ENCODE peak calls at places on chromosomes 2 and 18, in six cellular contexts. One of them, this sample, is unnamed.

GRCh38 chr2:179898873-179899272 is 37.5 kb upstream of the ZNF385B start:
- DNase-seq in nephron progenitor cell: peak; percentile 38
- DNase-seq in testis: peak; percentile 45
- DNase-seq in brain microvascular endothelial cell: peak; percentile 39
- DNase-seq in B cell: no peak
- DNase-seq in GM06990: no peak
- DNase-seq in this sample: peak; percentile 16

GRCh38 chr2:180873219-180873618 is 107.2 kb upstream of the UBE2E3 start:
- DNase-seq in nephron progenitor cell: no peak
- DNase-seq in testis: no peak
- DNase-seq in brain microvascular endothelial cell: no peak
- DNase-seq in B cell: no peak
- DNase-seq in GM06990: no peak
- DNase-seq in this sample: no peak

GRCh38 chr2:85792783-85793441 is 39.1 kb downstream of the ATOH8 start:
- DNase-seq in nephron progenitor cell: no peak
- DNase-seq in testis: no peak
- DNase-seq in brain microvascular endothelial cell: peak; percentile 73
- DNase-seq in B cell: no peak
- DNase-seq in GM06990: no peak
- DNase-seq in this sample: no peak

GRCh38 chr2:38947241-38948239 is 57.9 kb downstream of the ARHGEF33 start:
- DNase-seq in nephron progenitor cell: peak; percentile 71
- DNase-seq in testis: peak; percentile 93
- DNase-seq in brain microvascular endothelial cell: peak; percentile 69
- DNase-seq in B cell: peak; percentile 69
- DNase-seq in GM06990: peak; percentile 15
- DNase-seq in this sample: peak; percentile 80

GRCh38 chr18:55748227-55748738 is 160.3 kb upstream of the TCF4 start:
- DNase-seq in nephron progenitor cell: no peak
- DNase-seq in testis: no peak
- DNase-seq in brain microvascular endothelial cell: no peak
- DNase-seq in B cell: no peak
- DNase-seq in GM06990: no peak
- DNase-seq in this sample: no peak

GRCh38 chr2:239574054-239574433 is 173.2 kb upstream of the HDAC4 start:
- DNase-seq in nephron progenitor cell: no peak
- DNase-seq in testis: no peak
- DNase-seq in brain microvascular endothelial cell: no peak
- DNase-seq in B cell: no peak
- DNase-seq in GM06990: no peak
- DNase-seq in this sample: no peak

GRCh38 chr2:138718405-138718804 is 61.8 kb downstream of the NXPH2 start:
- DNase-seq in nephron progenitor cell: no peak
- DNase-seq in testis: no peak
- DNase-seq in brain microvascular endothelial cell: no peak
- DNase-seq in B cell: no peak
- DNase-seq in GM06990: no peak
- DNase-seq in this sample: no peak

GRCh38 chr2:62292190-62292589 is 96.3 kb downstream of the B3GNT2 start:
- DNase-seq in nephron progenitor cell: no peak
- DNase-seq in testis: no peak
- DNase-seq in brain microvascular endothelial cell: no peak
- DNase-seq in B cell: no peak
- DNase-seq in GM06990: no peak
- DNase-seq in this sample: no peak

GRCh38 chr2:102664439-102665042 is 45.2 kb downstream of the SLC9A2 start:
- DNase-seq in nephron progenitor cell: no peak
- DNase-seq in testis: no peak
- DNase-seq in brain microvascular endothelial cell: peak; percentile 33
- DNase-seq in B cell: no peak
- DNase-seq in GM06990: peak; percentile 49
- DNase-seq in this sample: peak; percentile 28

GRCh38 chr2:161312996-161313395 is 4.8 kb downstream of the PSMD14 start:
- DNase-seq in nephron progenitor cell: no peak
- DNase-seq in testis: no peak
- DNase-seq in brain microvascular endothelial cell: no peak
- DNase-seq in B cell: no peak
- DNase-seq in GM06990: no peak
- DNase-seq in this sample: no peak

GRCh38 chr2:42124051-42124813 is 44.9 kb upstream of the EML4 start:
- DNase-seq in nephron progenitor cell: no peak
- DNase-seq in testis: no peak
- DNase-seq in brain microvascular endothelial cell: no peak
- DNase-seq in B cell: no peak
- DNase-seq in GM06990: no peak
- DNase-seq in this sample: peak; percentile 38

GRCh38 chr18:50429207-50429948 is 54.5 kb downstream of the SKA1 start:
- DNase-seq in nephron progenitor cell: no peak
- DNase-seq in testis: no peak
- DNase-seq in brain microvascular endothelial cell: peak; percentile 22
- DNase-seq in B cell: no peak
- DNase-seq in GM06990: peak; percentile 3
- DNase-seq in this sample: peak; percentile 36

GRCh38 chr2:121343191-121343590 is 58.2 kb upstream of the TFCP2L1 start:
- DNase-seq in nephron progenitor cell: no peak
- DNase-seq in testis: no peak
- DNase-seq in brain microvascular endothelial cell: no peak
- DNase-seq in B cell: no peak
- DNase-seq in GM06990: no peak
- DNase-seq in this sample: no peak

GRCh38 chr2:169647496-169647895 is 46.7 kb downstream of the CFAP210 start:
- DNase-seq in nephron progenitor cell: no peak
- DNase-seq in testis: no peak
- DNase-seq in brain microvascular endothelial cell: no peak
- DNase-seq in B cell: no peak
- DNase-seq in GM06990: no peak
- DNase-seq in this sample: no peak

GRCh38 chr2:232043966-232044365 is 82.5 kb downstream of the DIS3L2 start:
- DNase-seq in nephron progenitor cell: no peak
- DNase-seq in testis: no peak
- DNase-seq in brain microvascular endothelial cell: no peak
- DNase-seq in B cell: no peak
- DNase-seq in GM06990: no peak
- DNase-seq in this sample: no peak

GRCh38 chr2:27032495-27033252 is at the start of gene TMEM214:
- DNase-seq in nephron progenitor cell: peak; percentile 90
- DNase-seq in testis: peak; percentile 95
- DNase-seq in brain microvascular endothelial cell: peak; percentile 81
- DNase-seq in B cell: peak; percentile 81
- DNase-seq in GM06990: peak; percentile 94
- DNase-seq in this sample: peak; percentile 96
- TF ChIP-seq CTCF in nephron progenitor cell: peak; percentile 17
- TF ChIP-seq CTCF in testis: no peak
- TF ChIP-seq CTCF in brain microvascular endothelial cell: peak; percentile 14
- TF ChIP-seq CTCF in B cell: no peak
- TF ChIP-seq CTCF in GM06990: no peak
- TF ChIP-seq CTCF in this sample: no peak

DNA sequence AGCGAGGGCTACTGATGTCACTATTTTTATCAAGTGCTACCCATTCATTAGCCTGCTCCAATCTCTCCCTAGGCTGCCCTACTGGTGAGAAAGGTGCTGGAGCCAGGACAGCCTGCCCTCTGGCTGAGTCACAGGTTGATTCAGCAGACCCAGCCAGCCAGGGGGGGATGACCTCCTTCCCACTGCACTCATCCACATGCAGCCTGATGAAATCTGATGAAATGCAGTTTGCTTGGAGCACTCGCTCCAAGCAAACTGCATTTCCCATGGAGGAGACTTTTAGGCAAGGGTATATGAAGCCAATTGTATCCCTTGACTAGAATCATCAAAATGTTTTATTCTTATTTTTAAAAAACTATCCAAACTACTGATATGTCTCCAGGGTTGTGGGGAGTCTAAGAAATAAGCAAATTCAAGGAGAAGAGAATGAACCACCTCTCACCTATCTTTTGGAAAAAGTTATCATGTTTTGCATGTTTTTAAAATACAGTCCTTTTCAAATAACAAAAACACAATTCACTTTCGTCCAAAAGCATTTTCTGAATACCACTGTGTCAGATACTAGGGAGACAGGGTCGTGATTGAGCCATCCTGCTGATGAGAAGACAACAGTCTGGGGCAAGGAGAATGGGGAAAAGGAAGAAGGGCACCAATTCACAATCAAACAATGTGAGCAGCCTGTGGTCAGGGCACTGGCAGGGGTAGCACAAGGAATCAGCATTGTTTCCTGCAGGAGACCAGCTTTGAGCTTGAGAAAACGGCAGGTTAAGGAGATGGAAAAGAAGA is 128.3 kb downstream of the AFF3 start:
- DNase-seq in nephron progenitor cell: no peak
- DNase-seq in testis: no peak
- DNase-seq in brain microvascular endothelial cell: peak; percentile 96
- DNase-seq in B cell: no peak
- DNase-seq in GM06990: no peak
- DNase-seq in this sample: no peak
- TF ChIP-seq CTCF in nephron progenitor cell: no peak
- TF ChIP-seq CTCF in testis: no peak
- TF ChIP-seq CTCF in brain microvascular endothelial cell: peak; percentile 59
- TF ChIP-seq CTCF in B cell: no peak
- TF ChIP-seq CTCF in GM06990: no peak
- TF ChIP-seq CTCF in this sample: no peak

DNA sequence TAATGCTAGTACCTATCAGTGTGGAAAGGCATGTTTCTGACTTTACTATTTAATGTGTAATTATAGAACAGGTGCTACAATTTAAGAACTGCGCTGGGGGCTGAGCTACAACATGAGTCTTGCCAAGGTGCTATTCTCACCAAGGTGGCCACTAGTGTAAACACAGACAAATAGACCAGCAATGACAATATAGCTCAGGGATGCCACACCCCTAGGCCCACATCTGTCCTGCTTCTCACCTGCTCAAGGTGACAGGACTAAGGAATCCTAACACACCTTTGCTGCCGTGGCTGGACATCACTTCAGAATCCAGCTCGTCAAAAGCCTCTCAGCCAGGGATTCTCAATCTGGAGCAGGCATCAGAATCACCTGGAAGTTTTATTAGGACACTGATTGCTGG is 17.1 kb downstream of the ATP8B1 start:
- DNase-seq in nephron progenitor cell: no peak
- DNase-seq in testis: no peak
- DNase-seq in brain microvascular endothelial cell: no peak
- DNase-seq in B cell: no peak
- DNase-seq in GM06990: no peak
- DNase-seq in this sample: no peak
- TF ChIP-seq CTCF in nephron progenitor cell: no peak
- TF ChIP-seq CTCF in testis: no peak
- TF ChIP-seq CTCF in brain microvascular endothelial cell: no peak
- TF ChIP-seq CTCF in B cell: no peak
- TF ChIP-seq CTCF in GM06990: no peak
- TF ChIP-seq CTCF in this sample: no peak

GRCh38 chr2:26555246-26556133 is 77.6 kb upstream of the OTOF start:
- DNase-seq in nephron progenitor cell: no peak
- DNase-seq in testis: no peak
- DNase-seq in brain microvascular endothelial cell: no peak
- DNase-seq in B cell: no peak
- DNase-seq in GM06990: no peak
- DNase-seq in this sample: no peak
- TF ChIP-seq CTCF in nephron progenitor cell: no peak
- TF ChIP-seq CTCF in testis: no peak
- TF ChIP-seq CTCF in brain microvascular endothelial cell: peak; percentile 44
- TF ChIP-seq CTCF in B cell: no peak
- TF ChIP-seq CTCF in GM06990: peak; percentile 17
- TF ChIP-seq CTCF in this sample: no peak

DNA sequence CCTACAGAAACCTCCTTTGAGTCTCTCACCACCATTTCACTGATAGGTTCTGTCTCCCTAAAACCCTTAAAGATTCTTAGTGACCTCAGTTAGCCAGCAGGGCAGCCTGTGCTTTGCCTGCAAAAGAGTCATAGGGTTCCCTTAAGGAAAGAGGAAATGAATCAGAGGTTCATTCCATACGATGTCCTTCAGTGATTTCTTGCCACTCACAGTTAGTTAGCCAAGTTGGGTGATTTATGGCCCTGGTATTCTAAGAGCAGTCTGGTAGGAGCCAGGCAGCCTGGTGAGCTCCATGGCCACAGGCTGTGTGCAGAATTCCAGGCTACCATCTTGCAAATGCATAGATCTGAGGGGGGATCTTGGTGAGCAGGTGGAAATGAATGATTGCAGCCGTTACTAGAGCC is 18.7 kb upstream of the CCBE1 start:
- DNase-seq in nephron progenitor cell: no peak
- DNase-seq in testis: no peak
- DNase-seq in brain microvascular endothelial cell: peak; percentile 92
- DNase-seq in B cell: no peak
- DNase-seq in GM06990: no peak
- DNase-seq in this sample: no peak
- TF ChIP-seq CTCF in nephron progenitor cell: no peak
- TF ChIP-seq CTCF in testis: no peak
- TF ChIP-seq CTCF in brain microvascular endothelial cell: peak; percentile 46
- TF ChIP-seq CTCF in B cell: no peak
- TF ChIP-seq CTCF in GM06990: no peak
- TF ChIP-seq CTCF in this sample: no peak

DNA sequence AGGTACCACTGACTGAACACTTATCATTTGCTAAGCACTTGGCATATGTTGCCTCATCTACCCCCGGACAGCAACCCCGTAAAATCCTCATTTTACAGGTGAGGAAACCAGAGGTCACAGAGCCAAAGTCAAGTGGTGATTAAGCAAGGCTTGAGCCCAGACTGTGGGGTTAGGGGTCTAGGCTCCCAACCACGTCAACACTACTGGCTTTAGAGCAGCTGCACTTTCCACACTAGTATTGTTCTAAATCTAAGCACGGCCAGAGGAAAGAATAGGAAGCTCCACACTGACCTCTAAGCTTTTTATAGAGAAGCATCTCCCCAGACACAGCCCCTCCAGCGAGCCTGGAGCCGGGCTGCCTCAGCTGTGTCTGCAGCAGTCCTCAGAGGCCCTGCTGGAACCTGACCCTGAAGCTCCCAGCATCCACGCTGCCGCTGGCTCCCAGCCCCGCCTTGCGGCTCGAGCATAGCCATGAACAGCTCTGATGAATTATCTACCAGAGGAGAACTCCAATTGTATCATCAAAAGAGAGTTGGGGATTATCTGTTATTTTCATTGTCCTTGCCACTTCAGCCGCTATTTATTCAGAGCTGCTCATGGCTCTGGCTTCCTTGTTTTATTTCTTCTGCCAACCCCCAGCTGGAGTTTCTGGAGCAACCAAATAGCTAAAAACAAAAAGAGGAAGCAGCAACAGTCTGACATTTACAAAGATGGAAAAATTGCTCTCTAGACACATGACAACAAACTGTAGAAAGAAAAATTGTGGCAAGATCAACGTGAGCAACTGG is 62.2 kb upstream of the RTN4 start:
- DNase-seq in nephron progenitor cell: peak; percentile 32
- DNase-seq in testis: peak; percentile 78
- DNase-seq in brain microvascular endothelial cell: peak; percentile 69
- DNase-seq in B cell: no peak
- DNase-seq in GM06990: no peak
- DNase-seq in this sample: no peak
- TF ChIP-seq CTCF in nephron progenitor cell: no peak
- TF ChIP-seq CTCF in testis: no peak
- TF ChIP-seq CTCF in brain microvascular endothelial cell: peak; percentile 10
- TF ChIP-seq CTCF in B cell: no peak
- TF ChIP-seq CTCF in GM06990: no peak
- TF ChIP-seq CTCF in this sample: no peak

This sample was measured in GM20000.